ENCODE peak calls at places on chromosomes 5 and 9, in seven cellular contexts. V, F, E, H, U, Q and I are unnamed samples.

GRCh38 chr9:104287255-104287872 is 193.3 kb downstream of the SMC2 start:
- DNase-seq in V (peak), F (peak), E (no peak), H (no peak), U (no peak), Q (no peak), I (no peak)

GRCh38 chr5:66807743-66808142 is 211.6 kb downstream of the MAST4 start:
- DNase-seq in V (peak), F (peak), E (no peak), H (peak), U (no peak), Q (no peak), I (no peak)

GRCh38 chr9:131478421-131478868 is 24.3 kb upstream of the POMT1 start:
- DNase-seq in V (peak), F (peak), E (peak), H (peak), U (peak), Q (no peak), I (peak)

GRCh38 chr9:34079181-34079580 is 30.5 kb upstream of the UBAP2 start:
- DNase-seq in V (no peak), F (no peak), E (no peak), H (no peak), U (no peak), Q (no peak), I (no peak)

GRCh38 chr9:72554221-72554641 is 32.8 kb downstream of the TMC1 start:
- DNase-seq in V (no peak), F (peak), E (no peak), H (peak), U (no peak), Q (no peak), I (no peak)

GRCh38 chr9:128203024-128203841 is at the start of gene DNM1:
- DNase-seq in V (peak), F (peak), E (peak), H (no peak), U (peak), Q (peak), I (no peak)

GRCh38 chr9:80125731-80126264 is 554.0 kb downstream of the TLE4 start:
- DNase-seq in V (no peak), F (no peak), E (no peak), H (no peak), U (no peak), Q (no peak), I (no peak)

GRCh38 chr5:146588331-146588730 is 72.3 kb upstream of the GPR151 start:
- DNase-seq in V (no peak), F (peak), E (no peak), H (no peak), U (no peak), Q (no peak), I (no peak)

GRCh38 chr5:40790947-40791593 is 7.1 kb downstream of the PRKAA1 start:
- DNase-seq in V (no peak), F (no peak), E (no peak), H (peak), U (no peak), Q (no peak), I (no peak)

GRCh38 chr9:27528886-27529315 is 713 bp downstream of the MOB3B start:
- DNase-seq in V (no peak), F (peak), E (peak), H (no peak), U (peak), Q (peak), I (no peak)

GRCh38 chr9:136093995-136094881 is 851 bp downstream of the NACC2 start:
- DNase-seq in V (no peak), F (peak), E (peak), H (peak), U (no peak), Q (no peak), I (no peak)

GRCh38 chr9:108322326-108323098 is 533.3 kb downstream of the ACTL7B start:
- DNase-seq in V (no peak), F (no peak), E (no peak), H (no peak), U (no peak), Q (no peak), I (no peak)

GRCh38 chr9:121222524-121223171 is 21.0 kb upstream of the RAB14 start:
- DNase-seq in V (peak), F (peak), E (no peak), H (peak), U (no peak), Q (no peak), I (no peak)

GRCh38 chr9:126347911-126348760 is 21.5 kb downstream of the MVB12B start:
- DNase-seq in V (peak), F (no peak), E (no peak), H (no peak), U (no peak), Q (no peak), I (no peak)

GRCh38 chr9:132150256-132150655 is 11.6 kb upstream of the NTNG2 start:
- DNase-seq in V (no peak), F (no peak), E (no peak), H (no peak), U (no peak), Q (no peak), I (no peak)